ENCODE peak calls at places on chromosomes 16 and 17, in ten cellular contexts. X is A172; Y is PC-9; F is T-helper 2 cell; S is CD4-positive, alpha-beta T cell; A is AG20443; U is activated naive CD4-positive, alpha-beta T cell treated with anti-CD3 and anti-CD28 coated beads, Interleukin-2, amount 50 U/mL, for 16 hours; R is RPMI8226; V is EL; Z is activated T-helper 9 cell treated with anti-CD3 and anti-CD28 coated beads, Interleukin-2, amount 50 U/mL, for 16 hours. L is an unnamed sample.

GRCh38 chr17:49486012-49486641 is 9.0 kb upstream of the NGFR start:
- DNase-seq in S (no peak), X (no peak), V (no peak), R (no peak), U (no peak), A (peak; percentile 38), Y (no peak), F (no peak), Z (no peak), L (no peak)

GRCh38 chr16:80369138-80369537 is 171.7 kb upstream of the DYNLRB2 start:
- DNase-seq in R (no peak), U (no peak), Z (no peak), A (no peak), F (no peak), Y (no peak), V (no peak), X (no peak), S (no peak), L (no peak)

GRCh38 chr16:60755907-60756306 is 1280.3 kb downstream of the CDH8 start:
- DNase-seq in Y (no peak), Z (no peak), V (no peak), A (no peak), F (no peak), S (no peak), R (no peak), U (no peak), X (no peak), L (no peak)

GRCh38 chr16:66479661-66480264 is 52.7 kb downstream of the BEAN1 start:
- DNase-seq in X (no peak), U (no peak), V (no peak), S (peak; percentile 27), A (no peak), R (no peak), Y (no peak), F (no peak), Z (no peak), L (no peak)

GRCh38 chr16:58299757-58300349 is 5.0 kb upstream of the PRSS54 start:
- DNase-seq in S (no peak), U (no peak), R (peak; percentile 68), F (peak; percentile 31), X (peak; percentile 37), Z (no peak), V (peak; percentile 23), A (no peak), Y (peak; percentile 41), L (no peak)

GRCh38 chr16:22161999-22162657 is at the start of gene SDR42E2:
- DNase-seq in F (peak; percentile 27), A (no peak), S (peak; percentile 55), U (peak; percentile 57), Y (no peak), X (no peak), V (no peak), Z (peak; percentile 25), R (peak; percentile 91), L (peak; percentile 24)

GRCh38 chr16:11224096-11224893 is 31.7 kb downstream of the SOCS1 start:
- DNase-seq in Y (no peak), S (peak; percentile 57), X (no peak), F (peak; percentile 86), R (no peak), U (peak; percentile 42), V (no peak), Z (peak; percentile 29), A (no peak), L (peak; percentile 28)

GRCh38 chr17:68355093-68355492 is 63.8 kb downstream of the ARSG start:
- DNase-seq in R (no peak), U (no peak), S (no peak), F (no peak), Y (peak; percentile 66), A (peak; percentile 31), X (peak; percentile 38), V (peak; percentile 69), Z (no peak), L (peak; percentile 74)

GRCh38 chr16:84044108-84044488 is 1.5 kb upstream of the SLC38A8 start:
- DNase-seq in A (peak; percentile 52), S (no peak), R (peak; percentile 27), Y (no peak), U (no peak), Z (no peak), X (peak; percentile 59), F (no peak), V (peak; percentile 14), L (no peak)

GRCh38 chr16:50407351-50407750 is 38.6 kb upstream of the BRD7 start:
- DNase-seq in A (no peak), Z (no peak), S (no peak), F (no peak), V (no peak), R (no peak), Y (no peak), U (no peak), X (no peak), L (no peak)

GRCh38 chr17:12964162-12964561 is 53.7 kb downstream of the ELAC2 start:
- DNase-seq in R (no peak), V (no peak), X (no peak), F (no peak), A (no peak), Y (no peak), S (no peak), U (no peak), Z (no peak), L (no peak)

GRCh38 chr16:181668-182021 is 1.4 kb downstream of the HBQ1 start:
- DNase-seq in R (no peak), V (no peak), Y (no peak), F (peak; percentile 26), S (no peak), A (no peak), U (no peak), X (no peak), Z (no peak), L (no peak)

GRCh38 chr16:1678500-1679098 is 520 bp downstream of the JPT2 start:
- DNase-seq in Z (peak; percentile 43), A (peak; percentile 59), S (peak; percentile 51), U (peak; percentile 62), Y (no peak), F (peak; percentile 42), R (peak; percentile 57), X (peak; percentile 53), V (peak; percentile 50), L (peak; percentile 52)

GRCh38 chr17:36608794-36609497 is 7.6 kb downstream of the MRM1 start:
- DNase-seq in Y (no peak), V (peak; percentile 60), R (peak; percentile 85), U (no peak), X (no peak), A (peak; percentile 70), F (peak; percentile 27), S (no peak), Z (no peak), L (no peak)

GRCh38 chr17:19897901-19898300 is 30.2 kb upstream of the ULK2 start:
- DNase-seq in Y (peak; percentile 70), F (no peak), V (peak; percentile 75), A (peak; percentile 72), U (no peak), Z (no peak), X (peak; percentile 57), R (no peak), S (no peak), L (peak; percentile 12)

GRCh38 chr16:84518804-84519341 is 14.4 kb upstream of the MEAK7 start:
- DNase-seq in F (peak; percentile 97), A (no peak), U (peak; percentile 20), Y (no peak), X (no peak), V (no peak), R (peak; percentile 8), Z (no peak), S (peak; percentile 56), L (peak; percentile 73)

GRCh38 chr17:80212109-80212508 is 8.0 kb downstream of the SGSH start:
- DNase-seq in U (no peak), S (no peak), F (no peak), X (no peak), A (no peak), V (no peak), R (no peak), Z (no peak), Y (no peak), L (no peak)

GRCh38 chr17:46929413-46929812 is 6.5 kb downstream of the GOSR2 start:
- DNase-seq in R (no peak), Z (no peak), X (peak; percentile 72), V (peak; percentile 96), F (no peak), A (no peak), Y (no peak), U (no peak), S (no peak), L (peak; percentile 42)

GRCh38 chr16:10877472-10877946 is 507 bp downstream of the CIITA start:
- DNase-seq in Z (no peak), R (peak; percentile 73), F (no peak), S (no peak), A (no peak), U (no peak), V (no peak), X (no peak), Y (no peak), L (no peak)

GRCh38 chr16:55508941-55509920 is at the start of gene LPCAT2:
- DNase-seq in Z (no peak), U (peak; percentile 29), Y (peak; percentile 71), A (peak; percentile 96), V (peak; percentile 87), X (peak; percentile 88), R (peak; percentile 81), S (no peak), F (peak; percentile 76), L (peak; percentile 98)

GRCh38 chr17:83124871-83125514 is 45.6 kb downstream of the METRNL start:
- DNase-seq in Y (no peak), V (no peak), F (peak; percentile 86), U (no peak), A (no peak), Z (no peak), S (no peak), X (no peak), R (no peak), L (no peak)

GRCh38 chr16:89375021-89375420 is 115.3 kb downstream of the ANKRD11 start:
- DNase-seq in F (no peak), Y (no peak), S (no peak), U (no peak), R (no peak), A (no peak), X (no peak), V (no peak), Z (no peak), L (no peak)

GRCh38 chr17:70523407-70523806 is 354.1 kb downstream of the KCNJ2 start:
- DNase-seq in R (no peak), F (no peak), S (no peak), X (no peak), V (no peak), Y (no peak), U (no peak), Z (no peak), A (no peak), L (no peak)

GRCh38 chr16:46812781-46813555 is 18.0 kb downstream of the C16orf87 start:
- DNase-seq in U (no peak), V (no peak), X (peak; percentile 20), R (no peak), S (no peak), Y (no peak), F (peak; percentile 42), Z (no peak), A (no peak), L (no peak)

GRCh38 chr17:62134397-62134796 is 69.3 kb upstream of the MED13 start:
- DNase-seq in Y (no peak), S (no peak), R (no peak), F (no peak), V (peak; percentile 79), X (peak; percentile 66), Z (no peak), U (no peak), A (no peak), L (peak; percentile 57)

GRCh38 chr16:49542391-49542891 is 168.8 kb downstream of the C16orf78 start:
- DNase-seq in A (no peak), Z (no peak), Y (no peak), U (no peak), F (no peak), X (peak; percentile 6), R (no peak), S (no peak), V (no peak), L (no peak)

GRCh38 chr17:76791053-76791980 is 53.4 kb downstream of the MFSD11 start:
- DNase-seq in X (peak; percentile 81), R (peak; percentile 93), A (peak; percentile 77), Y (no peak), U (peak; percentile 29), S (peak; percentile 54), V (peak; percentile 78), F (peak; percentile 71), Z (peak; percentile 8), L (no peak)

GRCh38 chr17:41919840-41920579 is 1.3 kb upstream of the ACLY start:
- DNase-seq in F (no peak), U (no peak), V (no peak), R (no peak), S (no peak), X (peak; percentile 21), A (no peak), Y (peak; percentile 59), Z (no peak), L (no peak)